ENCODE peak calls at places on chromosome 10, in four cellular contexts. W, A, L and M are unnamed samples.

GRCh38 chr10:37736120-37736519 is 121.3 kb downstream of the ZNF248 start:
- DNase-seq in W (no peak), A (no peak), L (no peak), M (no peak)

GRCh38 chr10:86594535-86594934 is 59.8 kb upstream of the OPN4 start:
- DNase-seq in W (peak; percentile 12), A (no peak), L (no peak), M (peak; percentile 27)

GRCh38 chr10:106519376-106520035 is 645.0 kb downstream of the SORCS1 start:
- DNase-seq in W (no peak), A (no peak), L (no peak), M (no peak)

GRCh38 chr10:93594518-93594917 is 6.5 kb downstream of the RBP4 start:
- DNase-seq in W (no peak), A (no peak), L (no peak), M (no peak)

GRCh38 chr10:70584941-70585544 is 17.5 kb downstream of the PRF1 start:
- DNase-seq in W (peak; percentile 53), A (peak; percentile 84), L (no peak), M (peak; percentile 23)

GRCh38 chr10:3691482-3691881 is 93.5 kb downstream of the KLF6 start:
- DNase-seq in W (no peak), A (no peak), L (no peak), M (no peak)

GRCh38 chr10:10785627-10786333 is 231.9 kb upstream of the CELF2 start:
- DNase-seq in W (peak; percentile 46), A (peak; percentile 45), L (no peak), M (peak; percentile 66)

GRCh38 chr10:77289790-77290189 is 347.8 kb downstream of the KCNMA1 start:
- DNase-seq in W (no peak), A (no peak), L (no peak), M (no peak)

GRCh38 chr10:7475046-7475860 is 64.4 kb upstream of the SFMBT2 start:
- DNase-seq in W (peak; percentile 5), A (peak; percentile 81), L (no peak), M (no peak)

GRCh38 chr10:47381427-47382379 is 2.4 kb downstream of the ZNF488 start:
- DNase-seq in W (no peak), A (no peak), L (no peak), M (no peak)

GRCh38 chr10:97686962-97687784 is at the start of gene AVPI1:
- DNase-seq in W (peak; percentile 98), A (peak; percentile 99), L (peak; percentile 93), M (peak; percentile 97)

GRCh38 chr10:97686301-97686961 is 610 bp downstream of the AVPI1 start:
- DNase-seq in W (no peak), A (no peak), L (no peak), M (no peak)

GRCh38 chr10:97684866-97685394 is 2.1 kb downstream of the AVPI1 start:
- DNase-seq in W (peak; percentile 20), A (no peak), L (no peak), M (peak; percentile 38)

GRCh38 chr10:97683556-97684357 is 3.3 kb downstream of the AVPI1 start:
- DNase-seq in W (peak; percentile 45), A (peak; percentile 31), L (no peak), M (peak; percentile 55)

DNA sequence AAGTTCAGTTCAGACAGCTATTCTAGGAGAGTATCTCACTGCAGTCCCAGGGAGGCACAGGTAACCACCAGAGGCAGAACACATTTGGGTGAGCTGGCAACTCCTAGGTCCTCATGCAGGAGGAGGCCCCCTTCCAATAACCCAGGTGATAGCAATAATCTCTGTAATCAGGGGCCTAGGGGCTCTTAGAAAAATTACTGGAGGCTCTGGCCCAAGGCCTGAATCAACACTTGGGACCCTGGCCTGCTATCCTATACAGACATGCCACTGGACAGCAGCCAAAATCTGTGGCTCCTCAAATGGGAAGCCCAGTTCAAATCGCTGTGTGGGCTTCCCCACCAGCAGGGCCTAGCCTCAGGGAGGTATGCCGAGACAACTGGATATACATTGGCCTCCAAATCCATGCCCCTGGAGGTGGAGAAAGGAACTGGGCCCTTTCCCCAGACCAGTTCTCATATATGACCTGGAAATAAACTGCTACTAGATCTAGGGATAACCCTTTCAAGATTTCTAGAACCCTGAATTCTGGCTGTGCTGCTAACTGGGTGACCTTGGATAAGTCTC is 1.6 kb downstream of the AVPI1 start:
- DNase-seq in W (peak; percentile 25), A (peak; percentile 72), L (no peak), M (peak; percentile 64)
- TF ChIP-seq CTCF in W (peak; percentile 41), A (peak; percentile 11), L (no peak), M (peak; percentile 79)

GRCh38 chr10:58807631-58808024 is 295.0 kb downstream of the BICC1 start:
- DNase-seq in W (no peak), A (no peak), L (no peak), M (peak; percentile 99)

GRCh38 chr10:58810751-58811150 is 298.1 kb downstream of the BICC1 start:
- DNase-seq in W (no peak), A (no peak), L (no peak), M (no peak)

GRCh38 chr10:58802047-58802446 is 289.4 kb downstream of the BICC1 start:
- DNase-seq in W (no peak), A (peak; percentile 9), L (no peak), M (no peak)

GRCh38 chr10:58806323-58806722 is 293.7 kb downstream of the BICC1 start:
- DNase-seq in W (no peak), A (no peak), L (no peak), M (no peak)

DNA sequence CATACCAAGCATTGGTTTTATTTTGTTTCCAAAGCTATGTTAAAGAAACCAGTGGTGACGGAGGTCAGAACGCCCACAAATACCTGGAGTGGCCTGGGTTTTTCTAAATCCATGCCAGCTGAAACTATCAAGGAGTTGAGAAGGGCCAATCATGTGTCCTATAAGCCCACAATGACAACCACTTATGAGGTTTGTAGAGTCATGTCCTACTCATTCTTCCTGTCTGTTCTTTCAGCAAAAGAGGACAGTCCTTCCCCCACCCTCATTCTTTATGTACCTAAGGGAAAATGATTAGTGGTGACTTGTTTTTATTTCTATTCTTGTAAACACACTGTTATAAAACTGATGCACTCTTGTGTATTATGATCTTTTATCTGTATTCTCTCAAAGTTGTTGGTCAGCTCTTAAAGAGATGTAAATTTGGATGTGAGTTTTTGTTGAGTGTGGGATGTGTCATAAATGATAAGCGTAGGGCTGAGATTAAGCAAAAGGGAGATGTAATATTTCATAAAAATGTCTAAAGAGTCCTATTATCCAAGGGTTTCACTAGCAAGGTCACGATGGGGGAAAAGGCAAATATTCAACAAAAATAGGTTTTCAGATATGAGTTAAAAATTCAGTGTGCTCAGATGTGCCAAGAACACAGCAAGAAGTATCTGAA is 294.4 kb downstream of the BICC1 start:
- DNase-seq in W (no peak), A (no peak), L (no peak), M (no peak)
- H3K4me3 ChIP-seq in W (no peak overlapping the region), A (no peak overlapping the region), L (no peak overlapping the region), M (no peak overlapping the region)

GRCh38 chr10:80686734-80687561 is 149.2 kb downstream of the SH2D4B start:
- DNase-seq in W (no peak), A (peak; percentile 26), L (no peak), M (no peak)
- TF ChIP-seq CTCF in W (no peak), A (peak; percentile 64), L (no peak), M (no peak)

DNA sequence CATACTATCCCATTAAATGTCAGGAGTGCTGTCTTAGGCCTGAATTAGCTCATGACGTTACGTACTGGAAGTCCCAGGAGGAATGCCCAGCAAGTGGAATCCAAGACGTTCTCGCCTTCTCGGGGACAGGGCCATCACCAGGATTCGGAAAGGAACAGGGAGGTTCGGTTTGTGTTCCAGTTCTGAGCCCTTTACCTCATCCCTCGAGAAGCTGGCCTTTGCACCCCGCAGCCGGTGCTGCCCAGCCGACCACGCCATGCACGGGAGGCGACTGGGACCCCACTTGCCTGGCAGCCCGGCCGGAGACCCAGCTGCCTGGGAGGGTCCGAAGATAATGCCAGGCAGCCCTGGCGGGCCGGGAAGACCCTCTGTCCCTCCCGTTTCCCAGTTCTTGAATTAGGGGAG is 842 bp upstream of the CHST3 start:
- DNase-seq in W (no peak), A (peak; percentile 35), L (no peak), M (peak; percentile 61)
- H3K4me3 ChIP-seq in W (peak overlapping the region; percentile 79), A (peak overlapping the region; percentile 83), L (peak overlapping the region; percentile 88), M (peak overlapping the region; percentile 98)

GRCh38 chr10:18219096-18219495 is 78.9 kb downstream of the CACNB2 start:
- DNase-seq in W (no peak), A (no peak), L (no peak), M (peak; percentile 42)

GRCh38 chr10:18214692-18215563 is 74.7 kb downstream of the CACNB2 start:
- DNase-seq in W (peak; percentile 69), A (peak; percentile 70), L (no peak), M (peak; percentile 85)

GRCh38 chr10:18211862-18212261 is 71.6 kb downstream of the CACNB2 start:
- DNase-seq in W (no peak), A (no peak), L (no peak), M (no peak)

GRCh38 chr10:18217577-18217976 is 77.4 kb downstream of the CACNB2 start:
- DNase-seq in W (no peak), A (no peak), L (no peak), M (no peak)

GRCh38 chr10:18216482-18216881 is 76.3 kb downstream of the CACNB2 start:
- DNase-seq in W (peak; percentile 49), A (peak; percentile 19), L (no peak), M (peak; percentile 70)
- TF ChIP-seq CTCF in W (peak; percentile 71), A (peak; percentile 64), L (no peak), M (peak; percentile 71)

GRCh38 chr10:60940435-60940834 is 3.5 kb downstream of the RHOBTB1 start:
- DNase-seq in W (no peak), A (no peak), L (no peak), M (peak; percentile 71)
- H3K4me3 ChIP-seq in W (no peak overlapping the region), A (no peak overlapping the region), L (no peak overlapping the region), M (no peak overlapping the region)

GRCh38 chr10:126115861-126116260 is 219.5 kb downstream of the FANK1 start:
- DNase-seq in W (no peak), A (no peak), L (no peak), M (no peak)

GRCh38 chr10:126122856-126123255 is 226.5 kb downstream of the FANK1 start:
- DNase-seq in W (no peak), A (no peak), L (no peak), M (peak; percentile 94)

GRCh38 chr10:126118476-126118875 is 222.1 kb downstream of the FANK1 start:
- DNase-seq in W (no peak), A (no peak), L (no peak), M (no peak)

GRCh38 chr10:126117196-126117595 is 220.8 kb downstream of the FANK1 start:
- DNase-seq in W (no peak), A (no peak), L (no peak), M (no peak)

DNA sequence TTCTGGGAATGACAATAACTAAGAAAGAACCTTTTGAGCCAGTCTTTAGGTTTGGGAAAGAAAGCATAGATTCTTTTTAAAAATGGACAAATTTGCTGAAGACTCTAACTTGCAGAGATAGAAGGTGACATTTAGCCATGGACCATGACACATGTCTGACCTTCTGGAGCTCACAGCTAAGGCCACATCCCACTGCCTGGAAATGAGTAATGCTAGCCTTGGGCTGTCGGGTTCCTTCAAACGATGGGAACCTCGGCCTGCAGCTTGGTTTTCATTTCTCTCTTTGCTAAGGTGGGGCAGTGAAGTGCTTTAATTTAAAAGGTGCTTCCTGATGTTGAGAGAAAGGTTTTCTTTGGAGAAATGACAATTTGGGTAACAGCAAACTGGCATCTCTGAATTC is 223.2 kb downstream of the FANK1 start:
- DNase-seq in W (no peak), A (no peak), L (no peak), M (no peak)
- TF ChIP-seq CTCF in W (no peak), A (no peak), L (no peak), M (no peak)